ENCODE peak calls at places on chromosome 1, in six cellular contexts. M is hypothalamus, G is activated T-cell treated with anti-CD3 and anti-CD28 coated beads for 24 hours, C is HAP-1, L is NCI-H1092 treated with DMSO at 0.1 percent for 48 hours, V is testis. N is an unnamed sample.

GRCh38 chr1:68174173-68175113 is 57.9 kb downstream of the WLS start:
- DNase-seq in V (peak; percentile 70), G (no peak), L (peak; percentile 5), M (no peak), C (peak; percentile 51), N (no peak)

GRCh38 chr1:225772323-225772768 is 5.3 kb upstream of the SRP9 start:
- DNase-seq in L (peak; percentile 89), C (peak; percentile 89), V (peak; percentile 90), M (peak; percentile 65), G (peak; percentile 10), N (peak; percentile 61)

GRCh38 chr1:55067022-55067781 is 27.9 kb downstream of the PCSK9 start:
- DNase-seq in G (no peak), V (peak; percentile 38), C (no peak), M (peak; percentile 76), L (peak; percentile 84), N (no peak)

GRCh38 chr1:222096883-222097282 is 355.0 kb upstream of the DUSP10 start:
- DNase-seq in L (no peak), G (no peak), V (no peak), C (no peak), M (no peak), N (no peak)

GRCh38 chr1:47635111-47635510 is 197.3 kb downstream of the FOXD2 start:
- DNase-seq in V (no peak), C (no peak), L (no peak), G (no peak), M (no peak), N (no peak)

GRCh38 chr1:94247146-94248094 is 10.0 kb upstream of the ARHGAP29 start:
- DNase-seq in G (no peak), M (peak; percentile 4), L (peak; percentile 32), C (peak; percentile 87), V (peak; percentile 80), N (no peak)

GRCh38 chr1:156480411-156481192 is 20.0 kb downstream of the MEF2D start:
- DNase-seq in M (peak; percentile 52), C (peak; percentile 70), L (no peak), G (peak; percentile 68), V (no peak), N (no peak)

GRCh38 chr1:24369199-24369598 is 44.4 kb downstream of the STPG1 start:
- DNase-seq in L (no peak), V (no peak), G (no peak), C (no peak), M (no peak), N (no peak)

GRCh38 chr1:202154766-202155477 is 5.5 kb downstream of the PTPN7 start:
- DNase-seq in C (peak; percentile 75), G (no peak), V (peak; percentile 72), L (peak; percentile 76), M (no peak), N (no peak)

GRCh38 chr1:177705839-177706238 is 264.0 kb downstream of the SEC16B start:
- DNase-seq in M (no peak), G (no peak), C (no peak), L (no peak), V (no peak), N (no peak)

GRCh38 chr1:169745015-169745861 is 11.4 kb upstream of the SELE start:
- DNase-seq in V (no peak), M (no peak), L (no peak), G (no peak), C (no peak), N (no peak)

GRCh38 chr1:46174448-46175231 is at the start of gene TSPAN1:
- DNase-seq in V (peak; percentile 47), C (no peak), G (no peak), L (no peak), M (no peak), N (no peak)

GRCh38 chr1:35345439-35345981 is 77.0 kb downstream of the ZMYM4 start:
- DNase-seq in M (no peak), C (no peak), V (no peak), G (no peak), L (no peak), N (no peak)

GRCh38 chr1:29944253-29944652 is 707.9 kb downstream of the PTPRU start:
- DNase-seq in V (peak; percentile 60), L (no peak), M (no peak), C (no peak), G (no peak), N (no peak)